ENCODE peak calls at places on chromosome 17, in ten cellular contexts. S, C, L, W, U, B, X, H, K and P are unnamed samples.

GRCh38 chr17:29179232-29180036 is 764 bp downstream of the MYO18A start:
- DNase-seq in K (no peak), W (peak), X (peak), L (peak), B (no peak), U (no peak), S (peak), C (peak), H (no peak), P (peak)

GRCh38 chr17:64599187-64599676 is 62.9 kb downstream of the SMURF2 start:
- DNase-seq in U (no peak), X (no peak), L (no peak), B (peak), W (no peak), S (no peak), C (no peak), K (no peak), H (no peak), P (no peak)

GRCh38 chr17:78368854-78369495 is 9.1 kb upstream of the SOCS3 start:
- DNase-seq in S (no peak), W (no peak), K (no peak), B (no peak), X (no peak), L (no peak), H (no peak), C (no peak), U (no peak), P (no peak)

GRCh38 chr17:18356624-18357023 is 6.7 kb downstream of the SHMT1 start:
- DNase-seq in U (peak), S (peak), X (no peak), K (no peak), B (no peak), H (no peak), C (no peak), W (no peak), L (peak), P (no peak)

GRCh38 chr17:79732804-79733691 is 2.3 kb downstream of the ENPP7 start:
- DNase-seq in B (peak), S (no peak), H (no peak), L (peak), U (no peak), X (no peak), C (no peak), W (no peak), K (no peak), P (no peak)

GRCh38 chr17:17603178-17603894 is 11.8 kb upstream of the PEMT start:
- DNase-seq in B (no peak), W (no peak), L (no peak), K (no peak), X (no peak), U (no peak), H (no peak), S (no peak), C (no peak), P (peak)

GRCh38 chr17:77374170-77374936 is 233.6 kb downstream of the SEC14L1 start:
- DNase-seq in S (peak), L (peak), X (peak), B (no peak), U (peak), H (peak), K (peak), W (no peak), C (peak), P (peak)

GRCh38 chr17:55549140-55549539 is 37.9 kb upstream of the SMIM36 start:
- DNase-seq in C (no peak), W (no peak), U (no peak), S (no peak), H (no peak), B (peak), K (no peak), L (no peak), X (no peak), P (no peak)

GRCh38 chr17:55121268-55121667 is 143.5 kb upstream of the HLF start:
- DNase-seq in X (no peak), U (no peak), L (no peak), S (no peak), K (no peak), C (no peak), W (no peak), H (no peak), B (no peak), P (no peak)

GRCh38 chr17:41768682-41769288 is 17.7 kb downstream of the JUP start:
- DNase-seq in B (no peak), S (no peak), L (no peak), C (no peak), X (no peak), H (no peak), W (no peak), K (no peak), U (no peak), P (no peak)

GRCh38 chr17:33895491-33895890 is 359.6 kb upstream of the CCL2 start:
- DNase-seq in S (no peak), H (no peak), W (no peak), L (no peak), U (no peak), K (no peak), B (no peak), X (no peak), C (no peak), P (no peak)

GRCh38 chr17:82230627-82231311 is 1.9 kb downstream of the SLC16A3 start:
- DNase-seq in W (peak), L (peak), S (peak), K (peak), C (peak), U (peak), X (peak), B (peak), H (peak), P (peak)

GRCh38 chr17:81453712-81454111 is 58.5 kb downstream of the BAHCC1 start:
- DNase-seq in K (no peak), B (peak), H (no peak), L (no peak), U (no peak), X (no peak), C (no peak), S (no peak), W (no peak), P (no peak)

GRCh38 chr17:40694584-40694983 is 9.0 kb downstream of the KRT24 start:
- DNase-seq in X (no peak), S (no peak), L (no peak), C (no peak), W (no peak), K (no peak), B (no peak), H (no peak), U (no peak), P (no peak)

GRCh38 chr17:17741346-17742023 is 60.2 kb downstream of the RAI1 start:
- DNase-seq in W (no peak), U (peak), L (no peak), H (no peak), K (no peak), C (peak), B (no peak), S (no peak), X (peak), P (peak)

GRCh38 chr17:29080323-29080722 is 37.4 kb downstream of the PIPOX start:
- DNase-seq in K (no peak), C (no peak), X (no peak), L (no peak), H (no peak), S (no peak), W (no peak), B (no peak), U (no peak), P (no peak)

GRCh38 chr17:11996722-11997146 is 541 bp downstream of the ZNF18 start:
- DNase-seq in U (peak), X (no peak), C (peak), H (peak), S (peak), B (peak), L (peak), K (no peak), W (peak), P (no peak)

GRCh38 chr17:4229627-4230026 is 34.2 kb downstream of the ANKFY1 start:
- DNase-seq in X (no peak), C (peak), B (no peak), W (no peak), S (peak), K (no peak), L (no peak), H (peak), U (peak), P (no peak)

GRCh38 chr17:76408037-76408849 is 23.8 kb downstream of the SPHK1 start:
- DNase-seq in B (peak), H (no peak), S (peak), X (peak), K (no peak), U (peak), C (peak), L (peak), W (peak), P (peak)

GRCh38 chr17:59366040-59366757 is 34.7 kb downstream of the YPEL2 start:
- DNase-seq in X (no peak), S (no peak), H (no peak), B (no peak), W (no peak), U (no peak), C (peak), L (no peak), K (no peak), P (peak)

GRCh38 chr17:17768415-17769088 is 68.2 kb downstream of the SREBF1 start:
- DNase-seq in S (no peak), B (no peak), W (no peak), X (no peak), L (no peak), C (no peak), H (no peak), K (no peak), U (no peak), P (no peak)

GRCh38 chr17:30321314-30321713 is 12.5 kb downstream of the TMIGD1 start:
- DNase-seq in H (peak), U (no peak), L (no peak), B (no peak), C (no peak), S (no peak), X (no peak), W (no peak), K (no peak), P (no peak)

GRCh38 chr17:76528156-76528527 is 9.4 kb downstream of the CYGB start:
- DNase-seq in L (no peak), H (no peak), X (no peak), K (no peak), S (no peak), U (no peak), B (peak), W (no peak), C (no peak), P (no peak)

GRCh38 chr17:58338907-58339774 is 10.5 kb upstream of the TSPOAP1 start:
- DNase-seq in K (no peak), L (peak), S (no peak), U (peak), X (no peak), W (no peak), B (peak), H (no peak), C (no peak), P (peak)

GRCh38 chr17:58337600-58338453 is 9.2 kb upstream of the TSPOAP1 start:
- DNase-seq in L (peak), K (no peak), S (peak), B (peak), W (no peak), C (peak), H (no peak), U (peak), X (no peak), P (peak)

GRCh38 chr17:58337126-58337599 is 8.6 kb upstream of the TSPOAP1 start:
- DNase-seq in X (no peak), W (no peak), L (no peak), U (no peak), B (peak), C (no peak), S (no peak), K (no peak), H (no peak), P (no peak)

GRCh38 chr17:58339775-58340622 is 11.4 kb upstream of the TSPOAP1 start:
- DNase-seq in U (no peak), X (no peak), H (no peak), L (no peak), B (peak), S (no peak), W (no peak), C (no peak), K (no peak), P (no peak)

DNA sequence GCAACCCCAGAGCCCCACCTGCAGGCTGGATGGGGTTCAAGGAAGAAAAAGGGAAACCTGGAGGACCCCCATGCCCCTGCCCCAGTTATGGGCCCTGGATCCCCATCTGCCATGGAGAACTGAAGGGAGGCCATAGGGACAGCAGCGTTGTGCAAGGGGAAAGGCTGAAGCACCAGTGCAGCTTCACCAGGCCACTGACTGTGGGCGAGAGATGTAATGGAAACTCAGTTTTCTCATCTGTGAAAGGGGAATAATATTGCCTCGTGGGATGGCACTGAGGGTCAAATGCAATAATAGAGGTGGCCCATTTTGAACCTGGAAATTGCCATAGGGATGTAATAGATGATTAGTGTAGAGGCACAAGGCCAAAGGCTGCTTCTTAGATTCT is 9.9 kb upstream of the TSPOAP1 start:
- DNase-seq in L (no peak), C (no peak), S (no peak), U (no peak), K (no peak), H (no peak), W (no peak), X (no peak), B (no peak), P (no peak)
- TF ChIP-seq CTCF in L (no peak), C (no peak), S (no peak), U (no peak), K (no peak), H (no peak), W (no peak), X (no peak), B (peak), P (no peak)

GRCh38 chr17:49861150-49861884 is 13.4 kb upstream of the TAC4 start:
- DNase-seq in S (peak), B (peak), C (peak), K (no peak), H (no peak), X (peak), L (no peak), W (peak), U (peak), P (no peak)
- TF ChIP-seq CTCF in S (peak), B (peak), C (peak), K (peak), H (peak), X (peak), L (peak), W (peak), U (peak), P (peak)

GRCh38 chr17:50602514-50603235 is 32.0 kb upstream of the ABCC3 start:
- DNase-seq in B (no peak), K (no peak), X (no peak), C (no peak), U (no peak), L (no peak), S (no peak), W (no peak), H (no peak), P (no peak)

GRCh38 chr17:50601789-50602375 is 32.8 kb upstream of the ABCC3 start:
- DNase-seq in L (no peak), K (no peak), U (no peak), X (no peak), C (no peak), B (no peak), W (no peak), S (no peak), H (no peak), P (no peak)

GRCh38 chr17:50604470-50604869 is 30.2 kb upstream of the ABCC3 start:
- DNase-seq in W (no peak), L (peak), U (peak), K (peak), H (no peak), X (no peak), S (peak), C (peak), B (no peak), P (no peak)

GRCh38 chr17:50605434-50605833 is 29.2 kb upstream of the ABCC3 start:
- DNase-seq in L (no peak), S (no peak), X (no peak), K (no peak), C (no peak), B (no peak), W (no peak), U (peak), H (no peak), P (no peak)

GRCh38 chr17:50603340-50603739 is 31.3 kb upstream of the ABCC3 start:
- DNase-seq in L (no peak), X (no peak), S (no peak), K (no peak), B (peak), C (no peak), U (no peak), W (peak), H (no peak), P (no peak)
- TF ChIP-seq CTCF in L (no peak), X (peak), S (no peak), K (no peak), B (peak), C (no peak), U (no peak), W (no peak), H (no peak), P (peak)

GRCh38 chr17:14301761-14302401 is 1.0 kb downstream of the HS3ST3B1 start:
- DNase-seq in X (no peak), K (no peak), S (no peak), H (no peak), C (peak), B (peak), W (no peak), L (peak), U (peak), P (peak)

GRCh38 chr17:14302421-14303099 is 1.7 kb downstream of the HS3ST3B1 start:
- DNase-seq in B (peak), W (peak), U (peak), L (peak), S (peak), C (peak), K (peak), H (peak), X (peak), P (peak)

GRCh38 chr17:14301279-14301760 is 439 bp downstream of the HS3ST3B1 start:
- DNase-seq in H (no peak), L (no peak), X (no peak), W (peak), B (no peak), C (peak), U (no peak), S (no peak), K (no peak), P (peak)

GRCh38 chr17:14299261-14300093 is 1.4 kb upstream of the HS3ST3B1 start:
- DNase-seq in L (peak), H (peak), C (peak), X (no peak), W (peak), K (no peak), B (no peak), S (no peak), U (peak), P (peak)

DNA sequence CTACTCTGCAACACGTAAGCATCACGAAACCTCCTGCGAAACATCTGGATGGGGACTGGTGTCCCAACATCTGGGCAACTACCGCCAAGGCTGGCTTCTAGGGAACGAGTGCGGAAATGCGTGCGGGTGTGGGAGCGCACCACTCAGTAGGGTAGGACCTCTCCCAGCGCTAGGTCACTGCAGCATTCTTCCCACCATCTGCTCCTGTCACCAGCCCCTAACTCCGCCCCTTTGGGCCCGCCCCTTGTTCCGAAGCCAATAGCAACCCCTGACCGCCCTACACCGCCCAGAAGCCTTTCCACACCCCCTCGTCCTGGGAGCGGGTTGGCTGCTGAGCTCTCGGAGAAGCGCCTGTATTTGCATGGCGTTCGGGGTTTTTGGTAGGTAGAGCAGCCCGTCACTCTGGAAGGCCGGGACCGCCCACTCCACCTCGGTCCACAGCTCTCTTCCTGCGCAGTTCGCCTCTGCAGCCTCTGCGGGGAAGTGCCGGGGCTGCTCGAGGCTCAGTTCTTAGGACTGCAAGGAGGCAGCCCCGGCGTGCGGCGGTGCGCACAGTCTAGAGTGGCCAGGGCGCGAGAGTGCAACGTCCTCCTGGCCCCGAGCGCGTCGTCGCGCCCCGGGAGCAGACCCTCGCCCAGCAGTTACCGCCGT is at the start of gene HS3ST3B1:
- DNase-seq in B (peak), S (peak), L (peak), H (peak), C (peak), X (peak), U (peak), W (peak), K (peak), P (peak)
- TF ChIP-seq CTCF in B (no peak), S (peak), L (no peak), H (peak), C (no peak), X (peak), U (peak), W (no peak), K (no peak), P (no peak)

GRCh38 chr17:50613596-50613995 is 21.1 kb upstream of the ABCC3 start:
- DNase-seq in W (no peak), B (no peak), U (peak), S (no peak), C (no peak), K (no peak), L (no peak), H (no peak), X (no peak), P (no peak)
- TF ChIP-seq CTCF in W (no peak), B (no peak), U (no peak), S (peak), C (no peak), K (no peak), L (no peak), H (peak), X (no peak), P (no peak)

GRCh38 chr17:73305845-73306836 is 5.7 kb downstream of the CDC42EP4 start:
- DNase-seq in W (no peak), C (no peak), X (no peak), K (no peak), S (no peak), B (no peak), U (no peak), L (no peak), H (no peak), P (no peak)
- TF ChIP-seq CTCF in W (no peak), C (no peak), X (no peak), K (no peak), S (no peak), B (no peak), U (no peak), L (no peak), H (no peak), P (no peak)

GRCh38 chr17:562174-562573 is 152.5 kb downstream of the VPS53 start:
- DNase-seq in C (peak), H (no peak), W (no peak), B (no peak), S (peak), X (no peak), K (no peak), U (no peak), L (no peak), P (no peak)

GRCh38 chr17:564526-564925 is 150.1 kb downstream of the VPS53 start:
- DNase-seq in S (no peak), U (no peak), C (no peak), L (no peak), K (no peak), H (no peak), X (no peak), W (no peak), B (no peak), P (no peak)

GRCh38 chr17:561118-561517 is 153.5 kb downstream of the VPS53 start:
- DNase-seq in K (no peak), B (no peak), S (no peak), X (no peak), U (peak), C (no peak), H (no peak), W (no peak), L (no peak), P (no peak)

GRCh38 chr17:563646-564045 is 151.0 kb downstream of the VPS53 start:
- DNase-seq in H (no peak), C (no peak), W (no peak), L (no peak), X (no peak), B (no peak), K (no peak), U (no peak), S (no peak), P (no peak)

DNA sequence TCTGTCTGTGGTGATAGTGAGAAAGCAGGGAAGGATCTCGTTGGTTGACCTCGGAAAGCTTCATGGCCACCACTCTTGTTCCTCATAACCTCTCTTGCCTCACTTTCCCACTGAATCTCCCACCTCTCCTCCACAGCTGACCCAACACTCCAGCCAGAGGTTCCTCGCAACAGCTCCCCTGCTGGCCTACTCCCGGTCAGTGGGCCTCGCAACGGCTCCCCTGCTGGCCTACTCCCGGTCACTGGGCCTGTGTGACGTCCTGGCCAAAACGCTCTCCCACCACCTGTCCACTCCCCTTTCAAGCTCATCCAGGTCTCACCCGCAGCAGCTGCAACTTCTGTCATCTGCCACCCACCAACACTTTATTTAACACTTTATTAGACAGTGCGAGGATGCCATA is 149.1 kb downstream of the VPS53 start:
- DNase-seq in W (no peak), S (no peak), B (no peak), K (no peak), C (no peak), U (no peak), X (peak), L (no peak), H (no peak), P (peak)
- TF ChIP-seq CTCF in W (peak), S (no peak), B (no peak), K (no peak), C (no peak), U (no peak), X (no peak), L (no peak), H (no peak), P (no peak)